ENCODE peak calls at places on chromosomes 7 and 10, in nine cellular contexts. L is NCI-H345, W is NCI-H2029, B is AG08395, N is smooth muscle cell of the brain vasculature, R is astrocyte of the hippocampus, K is IMR-90, I is AG04449, T is T-cell. C is an unnamed sample.

GRCh38 chr7:94701555-94701973 is 45.6 kb upstream of the SGCE start:
- DNase-seq in N (no peak), I (peak; percentile 10), B (peak; percentile 31), W (no peak), T (no peak), K (peak; percentile 52), L (no peak), R (peak; percentile 83), C (peak; percentile 34)

GRCh38 chr7:27165655-27166474 is 528 bp upstream of the HOXA9 start:
- DNase-seq in R (no peak), L (no peak), T (no peak), W (no peak), I (no peak), B (no peak), K (no peak), N (no peak), C (no peak)

GRCh38 chr7:135742371-135742770 is 6.2 kb downstream of the FAM180A start:
- DNase-seq in N (no peak), B (peak; percentile 39), K (no peak), T (no peak), I (no peak), R (no peak), W (no peak), L (no peak), C (no peak)

GRCh38 chr10:18618995-18619394 is 32.4 kb downstream of the NSUN6 start:
- DNase-seq in L (peak; percentile 62), R (peak; percentile 92), I (no peak), N (no peak), W (peak; percentile 37), B (no peak), T (no peak), K (no peak), C (no peak)

GRCh38 chr7:129952164-129952652 is 552 bp downstream of the UBE2H start:
- DNase-seq in K (no peak), N (no peak), R (peak; percentile 58), I (no peak), W (no peak), L (no peak), T (no peak), B (peak; percentile 30), C (no peak)

GRCh38 chr7:157224627-157225026 is 85.9 kb downstream of the UBE3C start:
- DNase-seq in W (no peak), L (no peak), R (peak; percentile 38), B (no peak), I (no peak), T (no peak), N (no peak), K (peak; percentile 59), C (no peak)

GRCh38 chr7:18778594-18778993 is 283.0 kb downstream of the HDAC9 start:
- DNase-seq in W (no peak), K (peak; percentile 63), B (peak; percentile 48), I (peak; percentile 75), T (no peak), R (peak; percentile 91), L (no peak), N (no peak), C (no peak)

GRCh38 chr7:134481167-134481566 is 22.3 kb upstream of the AKR1B1 start:
- DNase-seq in T (no peak), I (no peak), R (no peak), L (no peak), K (no peak), W (no peak), N (no peak), B (no peak), C (no peak)

GRCh38 chr7:21867816-21868646 is 77.7 kb downstream of the CDCA7L start:
- DNase-seq in K (no peak), W (no peak), L (no peak), T (no peak), B (no peak), I (no peak), N (no peak), R (peak; percentile 27), C (no peak)

GRCh38 chr7:155408657-155409586 is 49.0 kb upstream of the EN2 start:
- DNase-seq in I (no peak), L (no peak), K (no peak), N (no peak), R (peak; percentile 19), W (no peak), B (no peak), T (no peak), C (no peak)

GRCh38 chr10:68333058-68333395 is 299 bp upstream of the PBLD start:
- DNase-seq in B (peak; percentile 25), W (no peak), N (no peak), L (no peak), T (no peak), R (no peak), I (no peak), K (peak; percentile 56), C (peak; percentile 38)

GRCh38 chr7:152180587-152180986 is 155.1 kb downstream of the GALNT11 start:
- DNase-seq in B (no peak), N (no peak), K (no peak), L (peak; percentile 9), W (no peak), R (no peak), T (no peak), I (no peak), C (no peak)

GRCh38 chr10:116748041-116748440 is 5.7 kb upstream of the HSPA12A start:
- DNase-seq in T (no peak), N (no peak), B (peak; percentile 66), W (no peak), K (peak; percentile 77), I (no peak), R (peak; percentile 44), L (no peak), C (peak; percentile 37)

GRCh38 chr7:140534743-140535142 is 55.4 kb upstream of the MKRN1 start:
- DNase-seq in L (no peak), N (no peak), B (no peak), K (no peak), I (no peak), R (no peak), T (no peak), W (no peak), C (no peak)

GRCh38 chr7:1850111-1850975 is 180.3 kb downstream of the ELFN1 start:
- DNase-seq in R (no peak), T (no peak), N (no peak), L (no peak), B (no peak), W (no peak), I (no peak), K (no peak), C (no peak)

GRCh38 chr10:123972481-123973401 is 81.1 kb upstream of the CPXM2 start:
- DNase-seq in R (no peak), B (no peak), W (no peak), N (no peak), K (no peak), L (no peak), I (no peak), T (no peak), C (no peak)

GRCh38 chr7:31145339-31145738 is 93.2 kb downstream of the ADCYAP1R1 start:
- DNase-seq in L (no peak), T (no peak), B (no peak), N (no peak), K (no peak), R (no peak), W (no peak), I (no peak), C (no peak)

GRCh38 chr10:79063661-79064490 is 4.9 kb upstream of the ZMIZ1 start:
- DNase-seq in B (no peak), L (no peak), T (peak; percentile 24), N (no peak), W (no peak), K (no peak), I (no peak), R (no peak), C (no peak)

GRCh38 chr10:13882112-13882711 is 295.4 kb downstream of the PRPF18 start:
- DNase-seq in N (peak; percentile 26), K (peak; percentile 98), I (peak; percentile 86), R (peak; percentile 93), W (no peak), B (peak; percentile 82), T (no peak), L (no peak), C (peak; percentile 82)

GRCh38 chr10:94327649-94328048 is 35.1 kb downstream of the NOC3L start:
- DNase-seq in R (no peak), I (no peak), T (no peak), L (no peak), K (no peak), N (no peak), B (no peak), W (no peak), C (no peak)

GRCh38 chr10:71234970-71235681 is 22.8 kb downstream of the UNC5B start:
- DNase-seq in W (no peak), I (no peak), T (no peak), R (peak; percentile 80), L (no peak), B (peak; percentile 88), N (no peak), K (peak; percentile 49), C (no peak)

GRCh38 chr7:100080895-100081534 is 508 bp downstream of the ZNF3 start:
- DNase-seq in L (no peak), T (no peak), I (no peak), W (peak; percentile 87), B (no peak), R (peak; percentile 49), K (peak; percentile 56), N (no peak), C (no peak)

GRCh38 chr10:131198401-131198800 is 113.1 kb downstream of the TCERG1L start:
- DNase-seq in W (no peak), N (no peak), I (no peak), T (no peak), R (no peak), L (no peak), K (no peak), B (no peak), C (no peak)

GRCh38 chr10:71039551-71039950 is 151.2 kb upstream of the PCBD1 start:
- DNase-seq in I (no peak), K (no peak), W (no peak), T (no peak), B (no peak), R (no peak), N (no peak), L (no peak), C (no peak)

GRCh38 chr7:159015081-159015893 is 129.4 kb downstream of the VIPR2 start:
- DNase-seq in I (no peak), N (no peak), W (no peak), T (no peak), K (no peak), B (no peak), L (no peak), R (no peak), C (no peak)

GRCh38 chr10:23338886-23339285 is 5.7 kb downstream of the C10orf67 start:
- DNase-seq in I (no peak), N (no peak), K (no peak), T (no peak), B (no peak), W (no peak), R (no peak), L (no peak), C (no peak)

GRCh38 chr7:30936650-30937245 is 25.1 kb downstream of the AQP1 start:
- DNase-seq in R (no peak), B (peak; percentile 0), K (no peak), W (no peak), I (no peak), T (no peak), N (no peak), L (no peak), C (no peak)

GRCh38 chr10:94285271-94285670 is 77.5 kb downstream of the NOC3L start:
- DNase-seq in I (no peak), L (no peak), R (no peak), W (no peak), B (no peak), T (no peak), N (no peak), K (no peak), C (no peak)

GRCh38 chr7:1942026-1942703 is 272.1 kb downstream of the ELFN1 start:
- DNase-seq in T (no peak), B (no peak), L (no peak), R (no peak), N (no peak), K (no peak), I (no peak), W (no peak), C (no peak)

GRCh38 chr7:133053321-133053891 is 28.5 kb downstream of the CHCHD3 start:
- DNase-seq in T (no peak), W (no peak), B (peak; percentile 94), N (peak; percentile 53), R (peak; percentile 88), L (no peak), I (peak; percentile 84), K (peak; percentile 97), C (peak; percentile 93)

GRCh38 chr10:78203915-78204818 is 170.5 kb downstream of the RPS24 start:
- DNase-seq in N (no peak), L (peak; percentile 85), W (peak; percentile 41), R (peak; percentile 77), K (no peak), T (no peak), I (no peak), B (peak; percentile 46), C (peak; percentile 32)

C was measured in GM04503.